ENCODE peak calls at places on chromosomes 4 and X, in nine cellular contexts. G is transverse colon, D is IMR-90, F is psoas muscle, M is AG04450, Y is fibroblast of pulmonary artery, E is bronchial epithelial cell, P is PC-3, S is heart left ventricle. R is an unnamed sample.
A peak's percentile ranks its signal among the peaks of the same experiment; 100 is the strongest.

GRCh38 chrX:39477438-39478120 is 620.2 kb downstream of the BCOR start:
- DNase-seq in G (peak; percentile 35), D (no peak), F (peak; percentile 68), M (no peak), Y (peak; percentile 39), E (peak; percentile 74), P (peak; percentile 37), S (peak; percentile 86), R (no peak)

GRCh38 chr4:118954246-118954645 is 65.6 kb downstream of the SYNPO2 start:
- DNase-seq in G (no peak), D (peak; percentile 42), F (no peak), M (no peak), Y (peak; percentile 73), E (peak; percentile 25), P (peak; percentile 47), S (no peak), R (peak; percentile 36)

GRCh38 chr4:8534129-8534528 is 46.1 kb upstream of the GPR78 start:
- DNase-seq in G (peak; percentile 32), D (peak; percentile 66), F (no peak), M (no peak), Y (peak; percentile 18), E (peak; percentile 97), P (peak; percentile 92), S (no peak), R (peak; percentile 24)

GRCh38 chr4:118821590-118822293 is 14.2 kb downstream of the SEC24D start:
- DNase-seq in G (no peak), D (no peak), F (no peak), M (no peak), Y (no peak), E (peak; percentile 18), P (no peak), S (no peak), R (peak; percentile 49)

GRCh38 chr4:30256105-30256828 is 463.9 kb upstream of the PCDH7 start:
- DNase-seq in G (no peak), D (no peak), F (no peak), M (no peak), Y (no peak), E (peak; percentile 69), P (peak; percentile 40), S (no peak), R (no peak)

GRCh38 chrX:155086202-155086840 is 15.0 kb downstream of the BRCC3 start:
- DNase-seq in G (peak; percentile 30), D (peak; percentile 12), F (peak; percentile 59), M (no peak), Y (peak; percentile 53), E (no peak), P (peak; percentile 65), S (no peak), R (peak; percentile 48)

GRCh38 chr4:107035711-107036601 is at the start of gene DKK2:
- DNase-seq in G (peak; percentile 10), D (peak; percentile 28), F (peak; percentile 62), M (no peak), Y (no peak), E (peak; percentile 27), P (no peak), S (peak; percentile 21), R (peak; percentile 44)

GRCh38 chr4:177250056-177250696 is 59.5 kb upstream of the NEIL3 start:
- DNase-seq in G (peak; percentile 73), D (peak; percentile 60), F (peak; percentile 56), M (peak; percentile 47), Y (peak; percentile 74), E (peak; percentile 47), P (peak; percentile 69), S (peak; percentile 47), R (peak; percentile 23)

GRCh38 chr4:56082809-56083208 is 134.1 kb downstream of the CEP135 start:
- DNase-seq in G (no peak), D (no peak), F (no peak), M (no peak), Y (no peak), E (no peak), P (no peak), S (no peak), R (no peak)

GRCh38 chr4:31023109-31023508 is 302.9 kb downstream of the PCDH7 start:
- DNase-seq in G (no peak), D (no peak), F (no peak), M (no peak), Y (no peak), E (no peak), P (no peak), S (no peak), R (no peak)

GRCh38 chrX:110004210-110004609 is 1.3 kb downstream of the TMEM164 start:
- DNase-seq in G (peak; percentile 80), D (no peak), F (peak; percentile 64), M (no peak), Y (no peak), E (peak; percentile 22), P (peak; percentile 49), S (peak; percentile 36), R (no peak)

GRCh38 chr4:137674066-137674465 is 141.8 kb upstream of the PCDH18 start:
- DNase-seq in G (no peak), D (peak; percentile 77), F (no peak), M (no peak), Y (no peak), E (peak; percentile 75), P (peak; percentile 70), S (no peak), R (peak; percentile 83)

GRCh38 chrX:87664381-87664780 is 146.8 kb downstream of the KLHL4 start:
- DNase-seq in G (no peak), D (peak; percentile 8), F (no peak), M (no peak), Y (peak; percentile 68), E (peak; percentile 19), P (peak; percentile 57), S (no peak), R (peak; percentile 46)

GRCh38 chr4:7984286-7984925 is 44.7 kb upstream of the AFAP1 start:
- DNase-seq in G (no peak), D (no peak), F (no peak), M (no peak), Y (no peak), E (no peak), P (no peak), S (no peak), R (no peak)

GRCh38 chrX:154384284-154384892 is 5.3 kb downstream of the EMD start:
- DNase-seq in G (no peak), D (no peak), F (no peak), M (no peak), Y (peak; percentile 44), E (no peak), P (no peak), S (no peak), R (peak; percentile 33)

DNA sequence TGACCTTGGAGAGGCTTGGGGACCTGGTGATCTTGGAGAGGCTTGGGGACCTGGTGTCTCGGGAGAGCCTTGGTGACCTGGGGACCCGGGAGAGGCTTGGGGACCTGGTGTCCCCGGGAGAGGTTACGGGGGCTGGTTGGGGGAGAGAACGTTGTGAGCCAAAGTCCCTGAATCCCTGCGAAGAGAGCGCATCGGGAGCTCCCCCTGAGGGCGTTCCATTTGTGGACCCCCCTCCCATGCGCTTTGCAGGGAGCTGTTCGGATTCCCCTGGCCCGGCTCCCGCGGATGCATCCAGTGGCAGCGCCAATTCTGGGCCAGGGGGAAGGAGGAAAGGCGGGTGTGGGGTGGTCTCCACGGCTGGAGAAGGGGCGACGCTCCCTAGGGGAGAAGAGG is 13.3 kb downstream of the SHOX start:
- DNase-seq in G (no peak), D (no peak), F (no peak), M (no peak), Y (no peak), E (no peak), P (no peak), S (no peak), R (no peak)
- H3K4me3 ChIP-seq in G (no peak overlapping the region), D (no peak overlapping the region), F (no peak overlapping the region), M (no peak overlapping the region), Y (no peak overlapping the region), E (no peak overlapping the region), P (no peak overlapping the region), S (no peak overlapping the region), R (no peak overlapping the region)

DNA sequence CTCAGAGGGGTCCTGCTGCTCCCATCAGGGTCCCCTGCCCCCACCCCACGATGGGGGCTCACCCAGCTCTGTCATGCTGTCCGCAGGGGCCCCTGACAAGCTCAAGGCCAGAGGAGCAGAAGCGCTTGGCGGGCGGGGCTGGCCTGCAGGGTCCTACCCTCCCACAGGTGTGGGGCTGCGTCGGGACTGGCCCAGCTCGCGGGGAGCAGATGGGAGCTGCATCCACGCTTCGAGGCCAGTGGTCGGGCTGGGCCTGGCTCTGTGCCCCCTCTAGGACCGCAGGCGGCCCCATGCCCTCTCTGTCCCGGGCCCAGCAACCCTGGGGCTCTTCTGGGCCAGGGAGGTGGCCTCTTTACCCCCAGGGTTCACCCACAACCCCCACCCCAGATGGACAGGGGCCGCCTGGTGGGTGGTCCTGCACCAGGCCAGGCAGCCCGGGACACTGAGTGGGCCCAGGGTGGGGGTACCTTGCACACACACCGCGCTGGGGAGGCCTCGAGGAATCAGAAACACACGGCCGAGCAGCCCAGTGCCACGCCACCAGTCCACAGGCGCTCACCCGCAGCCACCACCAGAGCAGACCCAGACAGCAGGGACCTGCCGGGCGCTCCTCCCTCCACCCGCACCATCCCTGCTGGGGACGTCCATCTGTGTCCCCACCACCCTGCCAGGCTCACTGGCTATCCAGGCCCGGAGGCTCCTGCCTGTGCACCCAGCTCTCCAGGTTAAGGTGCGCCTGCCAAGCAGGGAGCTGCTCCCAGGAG is 30.0 kb downstream of the TACC3 start:
- DNase-seq in G (no peak), D (no peak), F (no peak), M (no peak), Y (no peak), E (no peak), P (no peak), S (no peak), R (no peak)
- H3K4me3 ChIP-seq in G (no peak overlapping the region), D (no peak overlapping the region), F (no peak overlapping the region), M (no peak overlapping the region), Y (no peak overlapping the region), E (no peak overlapping the region), P (no peak overlapping the region), S (no peak overlapping the region), R (no peak overlapping the region)

GRCh38 chrX:13094780-13095425 is 50.5 kb upstream of the FAM9C start:
- DNase-seq in G (no peak), D (peak; percentile 24), F (no peak), M (no peak), Y (peak; percentile 31), E (no peak), P (no peak), S (no peak), R (no peak)

GRCh38 chrX:13094374-13094773 is 50.0 kb upstream of the FAM9C start:
- DNase-seq in G (no peak), D (no peak), F (no peak), M (no peak), Y (no peak), E (no peak), P (no peak), S (no peak), R (no peak)

GRCh38 chrX:13091111-13091765 is 46.8 kb upstream of the FAM9C start:
- DNase-seq in G (no peak), D (no peak), F (no peak), M (no peak), Y (peak; percentile 20), E (no peak), P (no peak), S (no peak), R (no peak)

GRCh38 chrX:13092455-13092941 is 48.1 kb upstream of the FAM9C start:
- DNase-seq in G (peak; percentile 75), D (no peak), F (peak; percentile 53), M (no peak), Y (no peak), E (no peak), P (no peak), S (no peak), R (no peak)

GRCh38 chrX:13093489-13094140 is 49.2 kb upstream of the FAM9C start:
- DNase-seq in G (no peak), D (no peak), F (no peak), M (no peak), Y (no peak), E (no peak), P (no peak), S (no peak), R (no peak)
- H3K4me3 ChIP-seq in G (no peak overlapping the region), D (no peak overlapping the region), F (no peak overlapping the region), M (no peak overlapping the region), Y (no peak overlapping the region), E (no peak overlapping the region), P (no peak overlapping the region), S (no peak overlapping the region), R (no peak overlapping the region)

GRCh38 chr4:168153596-168154440 is 61.5 kb downstream of the ANXA10 start:
- DNase-seq in G (peak; percentile 77), D (peak; percentile 83), F (peak; percentile 84), M (peak; percentile 61), Y (peak; percentile 86), E (peak; percentile 53), P (peak; percentile 75), S (peak; percentile 88), R (peak; percentile 76)
- H3K4me3 ChIP-seq in G (no peak overlapping the region), D (peak overlapping the region; percentile 24), F (peak overlapping the region; percentile 51), M (peak overlapping the region; percentile 28), Y (peak overlapping the region; percentile 32), E (peak overlapping the region; percentile 20), P (peak overlapping the region; percentile 38), S (peak overlapping the region; percentile 39), R (no peak overlapping the region)

R was measured in fibroblast of mammary gland.